ENCODE peak calls at places on chromosomes 11 and 22, in eight cellular contexts. G is NB4; S is thoracic aorta; I is CD4-positive, CD25-positive, alpha-beta regulatory T cell; P is A549; Y is stomach; E is K562; Q is IMR-90. Z is an unnamed sample.

GRCh38 chr11:128595221-128595620 is 7.9 kb upstream of the ETS1 start:
- DNase-seq in G (no peak), S (no peak), I (no peak), P (no peak), Y (no peak), E (no peak), Q (peak; percentile 39), Z (no peak)

GRCh38 chr11:77590194-77590591 is 440 bp downstream of the AQP11 start:
- DNase-seq in G (peak; percentile 15), S (no peak), I (no peak), P (peak; percentile 57), Y (peak; percentile 45), E (no peak), Q (peak; percentile 46), Z (peak; percentile 53)

GRCh38 chr11:38130514-38130913 is 1532.5 kb upstream of the RAG2 start:
- DNase-seq in G (no peak), S (no peak), I (no peak), P (no peak), Y (no peak), E (no peak), Q (no peak), Z (no peak)

GRCh38 chr11:128291043-128291442 is 296.3 kb downstream of the ETS1 start:
- DNase-seq in G (no peak), S (no peak), I (no peak), P (no peak), Y (no peak), E (no peak), Q (no peak), Z (no peak)

GRCh38 chr11:119691020-119691666 is 37.9 kb downstream of the NECTIN1 start:
- DNase-seq in G (peak; percentile 90), S (no peak), I (peak; percentile 60), P (no peak), Y (no peak), E (no peak), Q (no peak), Z (no peak)

GRCh38 chr22:31446208-31446607 is 43.4 kb downstream of the EIF4ENIF1 start:
- DNase-seq in G (no peak), S (no peak), I (no peak), P (no peak), Y (no peak), E (no peak), Q (no peak), Z (no peak)

GRCh38 chr11:75719089-75719638 is 1.5 kb downstream of the MOGAT2 start:
- DNase-seq in G (no peak), S (no peak), I (no peak), P (no peak), Y (peak; percentile 30), E (no peak), Q (peak; percentile 7), Z (no peak)

GRCh38 chr22:19361501-19362103 is 69.9 kb downstream of the HIRA start:
- DNase-seq in G (peak; percentile 25), S (no peak), I (no peak), P (no peak), Y (no peak), E (no peak), Q (no peak), Z (peak; percentile 83)

GRCh38 chr11:75627879-75628668 is 40.8 kb downstream of the MAP6 start:
- DNase-seq in G (peak; percentile 19), S (no peak), I (no peak), P (no peak), Y (no peak), E (peak; percentile 15), Q (peak; percentile 58), Z (no peak)

GRCh38 chr11:111378773-111379499 is at the start of gene POU2AF1:
- DNase-seq in G (no peak), S (no peak), I (peak; percentile 94), P (no peak), Y (no peak), E (no peak), Q (peak; percentile 43), Z (peak; percentile 88)

GRCh38 chr11:105719073-105719846 is 109.4 kb downstream of the GRIA4 start:
- DNase-seq in G (no peak), S (no peak), I (no peak), P (peak; percentile 37), Y (no peak), E (no peak), Q (peak; percentile 92), Z (peak; percentile 43)

GRCh38 chr22:25364281-25364680 is 144.8 kb downstream of the CRYBB2 start:
- DNase-seq in G (no peak), S (no peak), I (no peak), P (no peak), Y (no peak), E (no peak), Q (no peak), Z (no peak)

GRCh38 chr11:11876458-11876857 is 34.7 kb downstream of the USP47 start:
- DNase-seq in G (peak; percentile 29), S (no peak), I (peak; percentile 10), P (peak; percentile 40), Y (no peak), E (peak; percentile 59), Q (no peak), Z (no peak)

GRCh38 chr11:100902454-100903141 is 215.5 kb downstream of the ARHGAP42 start:
- DNase-seq in G (no peak), S (no peak), I (no peak), P (no peak), Y (no peak), E (no peak), Q (no peak), Z (no peak)

GRCh38 chr11:11535611-11536010 is 86.2 kb downstream of the GALNT18 start:
- DNase-seq in G (peak; percentile 3), S (no peak), I (no peak), P (no peak), Y (no peak), E (no peak), Q (no peak), Z (no peak)

GRCh38 chr11:88569342-88569741 is 231.8 kb upstream of the CTSC start:
- DNase-seq in G (no peak), S (no peak), I (no peak), P (no peak), Y (no peak), E (no peak), Q (peak; percentile 8), Z (no peak)

GRCh38 chr11:269146-269890 is 8.9 kb upstream of the NLRP6 start:
- DNase-seq in G (peak; percentile 94), S (no peak), I (peak; percentile 86), P (no peak), Y (no peak), E (peak; percentile 67), Q (no peak), Z (no peak)

GRCh38 chr11:62401781-62402180 is 17.1 kb upstream of the SCGB1A1 start:
- DNase-seq in G (no peak), S (no peak), I (no peak), P (no peak), Y (no peak), E (no peak), Q (no peak), Z (no peak)

GRCh38 chr11:62399868-62400245 is 19.0 kb upstream of the SCGB1A1 start:
- DNase-seq in G (no peak), S (no peak), I (no peak), P (no peak), Y (no peak), E (no peak), Q (no peak), Z (no peak)

GRCh38 chr11:62401356-62401755 is 17.5 kb upstream of the SCGB1A1 start:
- DNase-seq in G (no peak), S (no peak), I (no peak), P (no peak), Y (no peak), E (no peak), Q (no peak), Z (no peak)

GRCh38 chr11:62400281-62400680 is 18.6 kb upstream of the SCGB1A1 start:
- DNase-seq in G (no peak), S (no peak), I (no peak), P (no peak), Y (no peak), E (no peak), Q (no peak), Z (no peak)

DNA sequence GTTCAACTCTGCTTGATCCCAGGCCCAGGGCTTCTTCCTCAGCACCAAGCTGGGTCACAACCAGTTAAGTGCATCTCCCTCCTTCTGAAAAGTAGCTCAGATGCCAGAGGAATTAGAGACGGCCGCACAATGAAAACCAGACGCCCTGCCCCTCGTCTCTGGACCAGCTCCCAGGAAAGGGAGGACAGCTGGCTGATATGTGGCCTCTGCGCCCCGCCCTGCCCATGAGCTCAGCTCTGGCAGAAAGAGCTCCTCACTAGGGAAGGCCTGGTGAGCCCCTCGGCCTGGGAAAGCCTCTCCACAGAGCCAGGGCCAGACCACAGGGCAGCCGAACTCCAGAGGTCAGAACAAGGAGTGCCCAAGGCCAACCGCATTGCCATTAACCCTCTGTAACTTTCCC is 18.1 kb upstream of the SCGB1A1 start:
- DNase-seq in G (no peak), S (peak; percentile 51), I (no peak), P (no peak), Y (peak; percentile 54), E (peak; percentile 34), Q (peak; percentile 74), Z (peak; percentile 30)
- H3K4me3 ChIP-seq in G (no peak overlapping the region), S (peak overlapping the region; percentile 51), I (no peak overlapping the region), P (no peak overlapping the region), Y (no peak overlapping the region), E (no peak overlapping the region), Q (no peak overlapping the region), Z (no peak overlapping the region)

GRCh38 chr11:110096369-110096976 is 3.3 kb downstream of the ZC3H12C start:
- DNase-seq in G (no peak), S (no peak), I (no peak), P (no peak), Y (no peak), E (no peak), Q (no peak), Z (peak; percentile 62)
- H3K4me3 ChIP-seq in G (no peak overlapping the region), S (no peak overlapping the region), I (no peak overlapping the region), P (no peak overlapping the region), Y (no peak overlapping the region), E (no peak overlapping the region), Q (no peak overlapping the region), Z (no peak overlapping the region)

DNA sequence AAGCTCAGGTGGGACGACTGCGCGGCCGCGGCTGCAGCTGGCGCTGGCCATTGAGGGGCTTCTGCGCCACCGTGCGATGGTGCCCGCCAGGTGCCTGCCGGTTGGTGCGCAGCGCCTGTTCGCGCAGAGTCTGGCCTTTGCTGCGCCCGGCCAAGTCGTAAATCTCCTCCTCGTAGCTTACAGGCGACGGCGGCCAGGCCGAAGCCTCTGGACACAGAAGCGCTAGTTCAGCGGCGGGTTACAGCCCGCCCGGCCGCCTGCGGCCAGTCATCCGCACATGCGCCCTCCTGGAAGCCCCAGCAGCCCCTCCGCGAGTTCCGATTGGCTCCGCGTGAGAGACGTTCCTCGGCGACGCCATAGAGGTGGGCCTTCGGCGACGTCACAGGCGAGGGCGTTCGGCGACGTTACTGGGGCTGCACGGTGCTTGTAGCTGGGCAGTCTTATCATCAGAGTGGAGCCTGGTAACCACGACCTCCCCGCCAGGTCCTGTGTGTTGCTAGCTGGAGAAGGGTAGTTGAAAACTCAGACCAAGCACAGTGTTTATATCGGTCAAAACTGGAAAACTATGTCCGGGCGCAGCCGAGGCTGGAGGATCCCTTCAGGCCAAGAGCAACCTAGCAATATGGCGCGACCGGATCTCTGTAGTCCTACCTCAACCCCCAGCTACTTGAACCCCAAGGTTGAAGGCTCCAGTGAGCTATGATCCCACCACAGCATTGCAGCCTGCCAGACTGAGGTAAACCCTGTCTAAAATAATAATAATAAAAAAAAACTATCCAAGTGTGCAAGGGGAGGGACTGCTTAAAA is 265.7 kb downstream of the OR4C45 start:
- DNase-seq in G (no peak), S (no peak), I (no peak), P (no peak), Y (no peak), E (peak; percentile 85), Q (no peak), Z (no peak)
- H3K4me3 ChIP-seq in G (no peak overlapping the region), S (no peak overlapping the region), I (no peak overlapping the region), P (no peak overlapping the region), Y (no peak overlapping the region), E (peak overlapping the region; percentile 55), Q (peak overlapping the region; percentile 31), Z (no peak overlapping the region)

GRCh38 chr11:70191495-70192140 is 11.5 kb upstream of the FADD start:
- DNase-seq in G (peak; percentile 75), S (no peak), I (peak; percentile 40), P (peak; percentile 79), Y (peak; percentile 87), E (peak; percentile 79), Q (peak; percentile 49), Z (peak; percentile 80)
- H3K4me3 ChIP-seq in G (no peak overlapping the region), S (no peak overlapping the region), I (no peak overlapping the region), P (no peak overlapping the region), Y (no peak overlapping the region), E (no peak overlapping the region), Q (no peak overlapping the region), Z (no peak overlapping the region)

Z was measured in thyroid gland.